ENCODE peak calls at places on chromosomes 13 and 19, in six cellular contexts. Q is NCI-H510A treated with DMSO at 0.1 percent for 48 hours, X is cardiac muscle cell, C is H54, H is kidney, M is activated gamma-delta T cell treated with Interleukin-2 at 50 U/mL for 16 hours. B is an unnamed sample.
A peak's percentile ranks its signal among the peaks of the same experiment; 100 is the strongest.

GRCh38 chr13:98445340-98446233 is 131.3 kb downstream of the STK24 start:
- DNase-seq in M (peak; percentile 78), Q (peak; percentile 22), X (peak; percentile 68), C (peak; percentile 88), H (peak; percentile 87), B (peak; percentile 65)

GRCh38 chr13:32962342-32962741 is 53.9 kb upstream of the KL start:
- DNase-seq in M (no peak), C (no peak), H (no peak), Q (no peak), X (no peak), B (no peak)

GRCh38 chr13:35479223-35479536 is 2.7 kb upstream of the MAB21L1 start:
- DNase-seq in M (no peak), H (no peak), C (no peak), X (peak; percentile 13), Q (no peak), B (no peak)

GRCh38 chr13:99969934-99970760 is 1.4 kb downstream of the ZIC5 start:
- DNase-seq in M (no peak), X (peak; percentile 75), Q (peak; percentile 25), H (peak; percentile 72), C (peak; percentile 96), B (peak; percentile 53)

GRCh38 chr19:55289117-55289796 is 5.5 kb downstream of the BRSK1 start:
- DNase-seq in H (peak; percentile 68), X (no peak), M (no peak), C (peak; percentile 79), Q (no peak), B (peak; percentile 50)

GRCh38 chr13:34951528-34951927 is 9.5 kb downstream of the NBEA start:
- DNase-seq in X (no peak), C (no peak), M (no peak), Q (no peak), H (no peak), B (no peak)

GRCh38 chr13:35994131-35994966 is 136.8 kb downstream of the DCLK1 start:
- DNase-seq in M (no peak), C (peak; percentile 15), X (no peak), H (no peak), Q (no peak), B (peak; percentile 97)

GRCh38 chr19:29804493-29804892 is 7.3 kb upstream of the CCNE1 start:
- DNase-seq in X (no peak), H (no peak), Q (no peak), C (no peak), M (no peak), B (no peak)

GRCh38 chr19:19817357-19817756 is 4.2 kb downstream of the ZNF506 start:
- DNase-seq in C (no peak), X (no peak), H (no peak), Q (no peak), M (peak; percentile 29), B (no peak)

GRCh38 chr13:86870388-86870966 is 800.7 kb upstream of the SLITRK5 start:
- DNase-seq in C (no peak), X (peak; percentile 22), H (no peak), Q (peak; percentile 10), M (no peak), B (peak; percentile 10)

GRCh38 chr19:48635263-48635965 is 1.8 kb downstream of the DBP start:
- DNase-seq in M (peak; percentile 73), Q (peak; percentile 50), C (no peak), H (peak; percentile 93), X (peak; percentile 82), B (no peak)

GRCh38 chr13:109870281-109871017 is 84.1 kb upstream of the IRS2 start:
- DNase-seq in H (no peak), Q (no peak), M (no peak), X (no peak), C (no peak), B (no peak)

GRCh38 chr19:18807861-18808331 is 16.8 kb upstream of the COMP start:
- DNase-seq in M (no peak), Q (no peak), X (no peak), C (no peak), H (no peak), B (no peak)

GRCh38 chr19:31347828-31348314 is 1.4 kb downstream of the TSHZ3 start:
- DNase-seq in Q (no peak), H (no peak), C (no peak), X (no peak), M (no peak), B (no peak)

GRCh38 chr19:44807162-44807561 is 1.7 kb upstream of the BCAM start:
- DNase-seq in H (no peak), C (no peak), X (no peak), Q (peak; percentile 89), M (no peak), B (peak; percentile 51)

GRCh38 chr19:43684326-43684725 is 14.4 kb upstream of the PLAUR start:
- DNase-seq in M (no peak), C (no peak), H (no peak), Q (no peak), X (no peak), B (no peak)

GRCh38 chr13:97506511-97506910 is 72.5 kb downstream of the RAP2A start:
- DNase-seq in H (peak; percentile 71), X (no peak), M (no peak), Q (no peak), C (no peak), B (peak; percentile 3)

GRCh38 chr19:18526316-18526715 is 4.4 kb upstream of the ELL start:
- DNase-seq in C (no peak), X (no peak), H (no peak), Q (no peak), M (no peak), B (no peak)

GRCh38 chr19:33373701-33374405 is at the start of gene CEBPG:
- DNase-seq in Q (peak; percentile 68), M (peak; percentile 54), H (peak; percentile 87), C (peak; percentile 75), X (peak; percentile 82), B (no peak)

GRCh38 chr13:48909088-48909389 is 66.7 kb upstream of the FNDC3A start:
- DNase-seq in C (no peak), H (no peak), M (no peak), X (no peak), Q (no peak), B (no peak)